ENCODE peak calls at places on chromosomes 5 and 9, in seven cellular contexts. J is stimulated activated CD4-positive, alpha-beta T cell treated with anti-CD3 and anti-CD28 coated beads, Interleukin-12 subunit alpha, Interleukin-12 subunit beta, amount 100 ng/mL, for 4 hours; B is foreskin fibroblast; A is GM12878; U is GM19239; S is IMR-90; M is GM13977. P is an unnamed sample.

GRCh38 chr9:86983260-86984255 is 36.3 kb upstream of the GAS1 start:
- DNase-seq in M (no peak), U (no peak), J (no peak), S (peak), A (no peak), B (peak), P (no peak)

GRCh38 chr5:156677963-156678362 is 172.1 kb upstream of the PPP1R2B start:
- DNase-seq in J (no peak), A (no peak), B (no peak), M (no peak), U (no peak), S (no peak), P (no peak)

GRCh38 chr5:154962494-154962893 is 21.6 kb downstream of the MRPL22 start:
- DNase-seq in S (peak), J (no peak), M (peak), U (peak), B (peak), A (no peak), P (no peak)

GRCh38 chr5:66738136-66738535 is 141.9 kb downstream of the MAST4 start:
- DNase-seq in A (no peak), B (no peak), S (no peak), J (no peak), M (no peak), U (no peak), P (no peak)

GRCh38 chr9:14251146-14252071 is 62.5 kb downstream of the NFIB start:
- DNase-seq in M (no peak), U (no peak), B (peak), S (peak), A (peak), J (no peak), P (no peak)

GRCh38 chr9:134492281-134492691 is 149.3 kb upstream of the COL5A1 start:
- DNase-seq in U (no peak), M (no peak), A (no peak), J (no peak), B (peak), S (peak), P (no peak)

GRCh38 chr9:78788101-78788500 is 491.2 kb downstream of the PSAT1 start:
- DNase-seq in A (no peak), M (no peak), B (peak), S (peak), J (no peak), U (no peak), P (no peak)

GRCh38 chr9:96460470-96460869 is 10.5 kb downstream of the HABP4 start:
- DNase-seq in J (no peak), M (no peak), A (no peak), S (peak), B (peak), U (no peak), P (no peak)

GRCh38 chr5:61964199-61964598 is 341.8 kb upstream of the KIF2A start:
- DNase-seq in B (peak), U (no peak), A (no peak), S (peak), J (no peak), M (no peak), P (no peak)

GRCh38 chr5:22372376-22372775 is 480.8 kb downstream of the CDH12 start:
- DNase-seq in M (no peak), B (peak), J (no peak), S (peak), U (no peak), A (no peak), P (no peak)

GRCh38 chr9:111937781-111938426 is 41.3 kb downstream of the UGCG start:
- DNase-seq in B (no peak), A (peak), U (no peak), S (peak), J (peak), M (peak), P (no peak)

GRCh38 chr9:21455320-21455719 is 15.1 kb downstream of the IFNA1 start:
- DNase-seq in A (no peak), S (peak), U (peak), J (no peak), M (peak), B (no peak), P (peak)

GRCh38 chr5:7876867-7877266 is 7.9 kb downstream of the MTRR start:
- DNase-seq in U (no peak), S (peak), A (no peak), B (peak), J (no peak), M (peak), P (no peak)

GRCh38 chr5:28214292-28214691 is 1175.9 kb upstream of the CDH9 start:
- DNase-seq in B (no peak), J (no peak), M (no peak), S (no peak), U (no peak), A (no peak), P (no peak)

GRCh38 chr5:612498-613424 is 621 bp downstream of the CEP72 start:
- DNase-seq in J (no peak), U (peak), M (peak), S (no peak), B (no peak), A (no peak), P (no peak)

GRCh38 chr5:76175821-76176403 is 92.7 kb downstream of the SV2C start:
- DNase-seq in B (no peak), J (no peak), M (peak), S (no peak), A (peak), U (peak), P (no peak)

GRCh38 chr5:60299944-60300343 is 400.0 kb downstream of the DEPDC1B start:
- DNase-seq in U (no peak), M (no peak), J (no peak), B (no peak), A (no peak), S (no peak), P (no peak)

GRCh38 chr5:159582756-159583523 is 252.7 kb upstream of the IL12B start:
- DNase-seq in U (no peak), A (no peak), M (no peak), J (no peak), B (no peak), S (peak), P (peak)

GRCh38 chr5:79111387-79111959 is at the start of gene BHMT:
- DNase-seq in S (no peak), U (no peak), M (no peak), A (no peak), B (no peak), J (no peak), P (no peak)

GRCh38 chr9:134064711-134065110 is 3.1 kb downstream of the BRD3 start:
- DNase-seq in U (no peak), S (no peak), M (no peak), A (no peak), J (no peak), B (no peak), P (no peak)

GRCh38 chr9:69971643-69972449 is 71.8 kb upstream of the MAMDC2 start:
- DNase-seq in J (peak), M (peak), S (peak), U (peak), B (no peak), A (no peak), P (peak)

GRCh38 chr5:127002390-127002789 is 28.0 kb downstream of the MARCHF3 start:
- DNase-seq in B (no peak), U (no peak), J (no peak), S (peak), M (no peak), A (no peak), P (no peak)

GRCh38 chr5:179296150-179296821 is 49.0 kb downstream of the ADAMTS2 start:
- DNase-seq in U (no peak), A (no peak), B (no peak), J (no peak), M (no peak), S (no peak), P (no peak)

GRCh38 chr9:122656378-122656777 is 1.0 kb downstream of the OR1B1 start:
- DNase-seq in M (no peak), B (no peak), J (no peak), S (no peak), U (no peak), A (no peak), P (no peak)

GRCh38 chr9:21936161-21936560 is 58.0 kb downstream of the CDKN2A start:
- DNase-seq in B (no peak), M (no peak), A (no peak), J (no peak), S (no peak), U (no peak), P (no peak)

GRCh38 chr5:72619677-72620076 is 112.5 kb upstream of the ZNF366 start:
- DNase-seq in B (no peak), M (no peak), S (no peak), A (no peak), U (no peak), J (no peak), P (no peak)

GRCh38 chr5:150605546-150605945 is 34.9 kb upstream of the SYNPO start:
- DNase-seq in J (no peak), B (no peak), S (no peak), U (no peak), A (no peak), M (no peak), P (no peak)

P was measured in Panc1.